ENCODE peak calls at places on chromosomes 6 and 20, in four cellular contexts. L is GM06990, Y is uterus, E is upper lobe of left lung. M is an unnamed sample.

GRCh38 chr20:3818155-3819151 is 1.9 kb upstream of the AP5S1 start:
- DNase-seq in L (no peak), Y (peak; percentile 73), E (no peak), M (no peak)

GRCh38 chr6:168711049-168711640 is 270.2 kb downstream of the SMOC2 start:
- DNase-seq in L (no peak), Y (no peak), E (no peak), M (no peak)

GRCh38 chr6:117546674-117547073 is 55.6 kb downstream of the GOPC start:
- DNase-seq in L (no peak), Y (no peak), E (no peak), M (no peak)

GRCh38 chr6:3325210-3325609 is 66.5 kb downstream of the PSMG4 start:
- DNase-seq in L (no peak), Y (peak; percentile 45), E (no peak), M (no peak)

GRCh38 chr6:45118684-45119230 is 209.4 kb upstream of the RUNX2 start:
- DNase-seq in L (no peak), Y (no peak), E (no peak), M (no peak)

GRCh38 chr20:34951252-34951651 is 4.4 kb downstream of the GSS start:
- DNase-seq in L (peak; percentile 24), Y (no peak), E (no peak), M (no peak)

GRCh38 chr6:144675231-144675861 is 390.2 kb downstream of the UTRN start:
- DNase-seq in L (no peak), Y (no peak), E (no peak), M (no peak)

GRCh38 chr6:141925001-141925400 is 207.7 kb upstream of the GJE1 start:
- DNase-seq in L (no peak), Y (no peak), E (no peak), M (no peak)

GRCh38 chr6:160679402-160679769 is 15.3 kb upstream of the LPA start:
- DNase-seq in L (no peak), Y (peak; percentile 16), E (no peak), M (no peak)

GRCh38 chr20:58514321-58515239 is 619 bp downstream of the APCDD1L start:
- DNase-seq in L (no peak), Y (no peak), E (peak; percentile 70), M (no peak)

GRCh38 chr6:77373955-77374354 is 89.3 kb downstream of the HTR1B start:
- DNase-seq in L (no peak), Y (no peak), E (no peak), M (no peak)

GRCh38 chr6:160952633-160953281 is 38.8 kb upstream of the MAP3K4 start:
- DNase-seq in L (no peak), Y (no peak), E (no peak), M (no peak)

GRCh38 chr6:125190667-125191066 is 37.1 kb downstream of the TPD52L1 start:
- DNase-seq in L (no peak), Y (no peak), E (no peak), M (no peak)

GRCh38 chr6:149750136-149750609 is 632 bp downstream of the PCMT1 start:
- DNase-seq in L (no peak), Y (peak; percentile 31), E (no peak), M (no peak)

GRCh38 chr20:21534453-21534852 is 20.6 kb upstream of the NKX2-2 start:
- DNase-seq in L (no peak), Y (no peak), E (no peak), M (no peak)

GRCh38 chr6:77368660-77369313 is 94.5 kb downstream of the HTR1B start:
- DNase-seq in L (no peak), Y (no peak), E (no peak), M (no peak)

GRCh38 chr6:160167547-160168391 is 46.2 kb downstream of the SLC22A1 start:
- DNase-seq in L (no peak), Y (no peak), E (no peak), M (no peak)

GRCh38 chr6:85456782-85457181 is 6.9 kb downstream of the NT5E start:
- DNase-seq in L (no peak), Y (no peak), E (no peak), M (no peak)

GRCh38 chr6:169169375-169169774 is 84.3 kb downstream of the THBS2 start:
- DNase-seq in L (no peak), Y (no peak), E (no peak), M (no peak)

GRCh38 chr6:79737172-79737571 is 106.0 kb downstream of the SH3BGRL2 start:
- DNase-seq in L (no peak), Y (no peak), E (no peak), M (no peak)

GRCh38 chr6:45423901-45424627 is 46.3 kb upstream of the SUPT3H start:
- DNase-seq in L (no peak), Y (no peak), E (peak; percentile 89), M (peak; percentile 37)

GRCh38 chr6:106751501-106752252 is 122.3 kb downstream of the QRSL1 start:
- DNase-seq in L (no peak), Y (no peak), E (no peak), M (no peak)

GRCh38 chr6:113953346-113953745 is 17.6 kb downstream of the HDAC2 start:
- DNase-seq in L (no peak), Y (no peak), E (no peak), M (no peak)

GRCh38 chr6:158770533-158770932 is 48.6 kb downstream of the EZR start:
- DNase-seq in L (no peak), Y (no peak), E (no peak), M (no peak)

GRCh38 chr6:95743591-95743990 is 166.3 kb downstream of the MANEA start:
- DNase-seq in L (no peak), Y (no peak), E (no peak), M (no peak)

GRCh38 chr20:5126512-5127203 is at the start of gene CDS2:
- DNase-seq in L (peak; percentile 100), Y (peak; percentile 100), E (peak; percentile 100), M (peak; percentile 99)
- TF ChIP-seq CTCF in L (peak; percentile 62), Y (peak; percentile 63), E (peak; percentile 51), M (no peak)

DNA sequence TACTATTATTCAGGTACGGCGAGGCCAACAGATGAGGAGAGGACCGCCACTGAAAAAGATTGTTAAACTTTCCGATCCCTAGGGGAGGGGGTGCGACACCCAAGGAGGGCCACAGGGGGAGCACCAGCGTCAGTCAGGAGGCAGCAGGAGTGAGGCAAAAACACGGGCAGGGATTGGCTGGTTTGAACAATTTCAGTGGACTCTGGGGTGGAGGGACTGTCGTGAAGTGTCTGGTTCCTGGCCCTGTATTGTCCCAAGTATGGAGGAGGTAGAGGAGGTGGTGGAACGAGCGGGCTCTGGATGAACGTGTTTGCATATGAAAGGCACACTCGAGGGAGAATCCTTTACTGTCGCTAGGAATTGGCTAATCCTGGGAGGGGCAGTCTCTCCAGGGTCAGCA is 32.5 kb upstream of the MCUR1 start:
- DNase-seq in L (no peak), Y (no peak), E (no peak), M (no peak)
- TF ChIP-seq CTCF in L (peak; percentile 23), Y (no peak), E (no peak), M (no peak)

DNA sequence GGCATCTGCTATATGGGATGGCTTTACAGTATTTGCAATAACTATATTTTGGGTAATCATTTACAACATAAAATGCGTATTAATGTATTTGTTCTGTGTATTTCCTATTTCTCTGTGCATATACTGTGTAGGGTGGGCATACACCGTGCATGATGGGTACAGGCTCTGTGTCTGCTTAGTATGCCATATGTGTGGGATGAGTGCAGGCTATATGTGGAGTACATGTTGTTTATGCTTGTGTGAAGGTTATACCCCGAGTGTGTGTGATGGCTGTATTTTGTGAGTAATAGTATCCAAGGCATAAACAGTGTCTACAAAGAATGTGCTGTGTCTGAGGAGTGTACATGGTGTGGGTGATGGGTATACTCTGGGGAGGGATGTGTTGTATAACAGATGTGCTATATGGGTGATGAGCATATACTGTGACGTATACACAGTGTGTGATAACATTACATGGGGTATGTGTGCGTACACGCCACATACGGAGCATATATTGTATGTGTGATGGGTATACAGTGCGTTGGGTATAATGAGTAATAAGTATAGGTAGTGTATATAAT is 52.7 kb downstream of the CPXM1 start:
- DNase-seq in L (no peak), Y (no peak), E (no peak), M (no peak)
- TF ChIP-seq CTCF in L (no peak), Y (no peak), E (no peak), M (no peak)

DNA sequence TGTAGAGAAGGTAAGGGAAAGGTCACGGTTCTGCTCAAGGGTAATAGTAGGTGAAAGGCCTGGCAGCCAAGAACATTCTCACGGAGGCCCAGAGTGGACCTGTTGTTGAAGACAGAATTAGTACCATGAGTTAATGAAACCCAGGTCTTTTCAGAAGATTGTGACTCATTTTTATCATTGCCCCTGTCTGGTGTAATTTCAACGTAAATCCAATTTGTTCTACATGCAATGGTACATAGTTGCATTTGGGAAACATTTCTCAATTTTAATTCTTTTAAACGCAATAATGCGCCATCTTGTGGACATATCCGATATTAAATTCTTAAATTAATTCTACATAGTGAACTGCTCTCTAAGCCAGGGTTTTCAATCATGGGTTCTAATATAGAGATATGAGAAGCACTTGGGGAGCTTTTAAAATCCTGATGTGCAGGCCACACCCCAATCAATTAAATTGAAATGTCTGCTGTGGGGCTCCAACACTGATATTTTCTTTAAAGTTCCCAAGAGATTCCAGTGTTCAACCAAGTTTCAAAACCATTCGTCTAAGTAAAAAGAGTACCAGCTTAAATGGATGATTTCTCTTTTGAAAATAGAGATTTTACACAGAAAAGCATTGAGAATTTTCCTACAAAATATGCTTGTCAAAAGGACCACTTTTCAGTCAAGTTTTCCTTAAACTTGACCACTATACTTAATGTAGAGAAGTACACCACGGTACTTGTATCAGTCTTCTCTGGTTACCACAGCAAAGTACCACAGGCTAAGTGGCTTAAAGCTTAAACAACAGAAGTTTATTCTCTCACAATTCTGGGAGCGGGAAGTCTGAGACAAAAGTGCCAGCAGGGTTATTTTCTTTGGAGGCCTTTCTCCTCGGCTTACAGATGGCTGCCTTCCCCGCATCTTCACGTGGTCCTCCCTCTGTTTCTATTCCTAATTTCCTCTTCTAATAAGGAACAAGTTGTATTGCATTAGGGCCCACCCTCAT is 257.6 kb downstream of the PLCB1 start:
- DNase-seq in L (no peak), Y (no peak), E (no peak), M (no peak)
- TF ChIP-seq CTCF in L (peak; percentile 14), Y (peak; percentile 55), E (peak; percentile 38), M (peak; percentile 39)

GRCh38 chr20:49278036-49278816 is at the start of gene ZNFX1:
- DNase-seq in L (peak; percentile 99), Y (peak; percentile 99), E (peak; percentile 99), M (peak; percentile 96)
- TF ChIP-seq CTCF in L (no peak), Y (no peak), E (peak; percentile 9), M (no peak)

GRCh38 chr20:62407221-62407992 is at the start of gene CABLES2:
- DNase-seq in L (peak; percentile 94), Y (peak; percentile 93), E (peak; percentile 98), M (peak; percentile 90)
- TF ChIP-seq CTCF in L (peak; percentile 25), Y (no peak), E (no peak), M (no peak)

GRCh38 chr6:5214570-5215052 is 46.1 kb downstream of the LYRM4 start:
- DNase-seq in L (peak; percentile 51), Y (peak; percentile 21), E (peak; percentile 83), M (peak; percentile 20)
- TF ChIP-seq CTCF in L (peak; percentile 78), Y (peak; percentile 34), E (peak; percentile 46), M (no peak)

M was measured in activated B cell treated with CpG ODN at 0.5 μM for 24 hours.